ENCODE peak calls at places on chromosome 19, in four cellular contexts. One of them, this sample, is unnamed.

GRCh38 chr19:56905616-56906015 is 65.1 kb upstream of the PEG3 start:
- DNase-seq in cardiac fibroblast: no peak
- DNase-seq in bronchial epithelial cell: no peak
- DNase-seq in astrocyte: no peak
- DNase-seq in this sample: no peak

GRCh38 chr19:13652810-13653590 is 111.3 kb upstream of the MRI1 start:
- DNase-seq in cardiac fibroblast: no peak
- DNase-seq in bronchial epithelial cell: no peak
- DNase-seq in astrocyte: no peak
- DNase-seq in this sample: no peak

GRCh38 chr19:29941828-29942403 is at the start of gene URI1:
- DNase-seq in cardiac fibroblast: peak
- DNase-seq in bronchial epithelial cell: peak
- DNase-seq in astrocyte: peak
- DNase-seq in this sample: peak

GRCh38 chr19:2081873-2082810 is 14.0 kb downstream of the MOB3A start:
- DNase-seq in cardiac fibroblast: no peak
- DNase-seq in bronchial epithelial cell: no peak
- DNase-seq in astrocyte: no peak
- DNase-seq in this sample: no peak

GRCh38 chr19:42122691-42123607 is 9.3 kb downstream of the POU2F2 start:
- DNase-seq in cardiac fibroblast: no peak
- DNase-seq in bronchial epithelial cell: no peak
- DNase-seq in astrocyte: no peak
- DNase-seq in this sample: no peak

GRCh38 chr19:3335431-3336350 is 30.7 kb upstream of the NFIC start:
- DNase-seq in cardiac fibroblast: peak
- DNase-seq in bronchial epithelial cell: no peak
- DNase-seq in astrocyte: no peak
- DNase-seq in this sample: no peak

GRCh38 chr19:15525291-15525690 is 17.0 kb downstream of the CYP4F22 start:
- DNase-seq in cardiac fibroblast: no peak
- DNase-seq in bronchial epithelial cell: no peak
- DNase-seq in astrocyte: no peak
- DNase-seq in this sample: no peak

GRCh38 chr19:6476155-6476895 is 5.3 kb downstream of the DENND1C start:
- DNase-seq in cardiac fibroblast: peak
- DNase-seq in bronchial epithelial cell: peak
- DNase-seq in astrocyte: no peak
- DNase-seq in this sample: no peak

GRCh38 chr19:29263305-29264080 is 50.5 kb upstream of the UQCRFS1 start:
- DNase-seq in cardiac fibroblast: peak
- DNase-seq in bronchial epithelial cell: no peak
- DNase-seq in astrocyte: no peak
- DNase-seq in this sample: peak

GRCh38 chr19:18759435-18760426 is 31.4 kb downstream of the COMP start:
- DNase-seq in cardiac fibroblast: no peak
- DNase-seq in bronchial epithelial cell: no peak
- DNase-seq in astrocyte: no peak
- DNase-seq in this sample: no peak
- TF ChIP-seq CTCF in cardiac fibroblast: no peak
- TF ChIP-seq CTCF in bronchial epithelial cell: no peak
- TF ChIP-seq CTCF in astrocyte: no peak
- TF ChIP-seq CTCF in this sample: no peak

DNA sequence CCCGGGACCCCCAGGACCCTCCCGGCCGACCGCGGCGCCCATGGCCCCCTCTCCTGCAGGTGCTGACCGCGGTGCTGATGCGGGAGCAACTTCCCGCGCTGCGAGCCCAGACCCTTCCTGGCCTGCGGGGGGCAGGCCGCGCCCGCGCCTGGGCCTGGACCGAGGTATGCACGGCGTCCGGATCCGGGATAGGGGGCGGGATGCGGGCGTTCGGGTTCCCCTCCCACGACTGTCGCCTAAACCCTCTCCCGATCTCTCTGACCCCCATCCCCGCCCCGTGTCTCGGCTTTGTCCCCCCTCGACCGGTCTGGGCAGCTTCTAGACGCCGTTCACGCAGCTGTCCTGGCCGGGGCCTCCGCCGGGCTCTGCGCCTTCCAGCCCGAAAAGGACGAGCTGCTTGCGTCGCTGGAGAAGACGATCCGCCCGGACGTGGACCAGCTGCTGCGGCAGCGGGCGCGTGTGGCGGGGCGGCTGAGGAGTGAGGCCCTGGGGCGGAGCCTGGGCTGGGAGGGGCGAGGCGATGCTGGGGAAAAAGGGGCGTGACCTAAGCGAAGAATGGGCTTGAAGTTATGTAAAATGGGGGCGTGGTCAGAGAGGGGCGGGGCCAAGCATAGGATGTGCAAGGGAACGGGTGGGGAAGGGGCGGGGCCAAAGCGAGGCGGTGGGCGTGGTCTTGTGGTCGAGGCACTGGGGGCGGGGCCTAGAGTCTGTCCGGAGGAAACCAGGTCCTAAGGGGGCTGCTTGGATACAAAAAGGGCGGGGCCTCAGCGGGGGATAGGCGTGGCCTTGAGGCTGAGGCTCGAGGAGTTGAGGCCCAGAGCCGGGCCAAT is 15.9 kb upstream of the COLGALT1 start:
- DNase-seq in cardiac fibroblast: peak
- DNase-seq in bronchial epithelial cell: peak
- DNase-seq in astrocyte: peak
- DNase-seq in this sample: peak
- TF ChIP-seq CTCF in cardiac fibroblast: peak
- TF ChIP-seq CTCF in bronchial epithelial cell: peak
- TF ChIP-seq CTCF in astrocyte: no peak
- TF ChIP-seq CTCF in this sample: no peak

DNA sequence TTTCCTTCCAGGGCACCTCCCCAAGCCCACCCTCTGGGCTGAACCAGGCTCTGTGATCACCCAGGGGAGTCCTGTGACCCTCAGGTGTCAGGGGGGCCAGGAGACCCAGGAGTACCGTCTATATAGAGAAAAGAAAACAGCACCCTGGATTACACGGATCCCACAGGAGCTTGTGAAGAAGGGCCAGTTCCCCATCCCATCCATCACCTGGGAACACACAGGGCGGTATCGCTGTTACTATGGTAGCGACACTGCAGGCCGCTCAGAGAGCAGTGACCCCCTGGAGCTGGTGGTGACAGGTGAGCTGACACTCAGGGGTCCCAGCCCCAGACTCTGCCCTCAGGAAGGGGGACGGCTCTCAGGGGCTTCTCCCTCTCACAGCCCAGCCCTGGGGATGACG is 1.2 kb downstream of the LILRB1 start:
- DNase-seq in cardiac fibroblast: no peak
- DNase-seq in bronchial epithelial cell: no peak
- DNase-seq in astrocyte: no peak
- DNase-seq in this sample: no peak
- TF ChIP-seq CTCF in cardiac fibroblast: no peak
- TF ChIP-seq CTCF in bronchial epithelial cell: no peak
- TF ChIP-seq CTCF in astrocyte: no peak
- TF ChIP-seq CTCF in this sample: no peak

GRCh38 chr19:48169974-48170803 is at the start of the genes LIG1 and ZSWIM9:
- DNase-seq in cardiac fibroblast: peak
- DNase-seq in bronchial epithelial cell: peak
- DNase-seq in astrocyte: peak
- DNase-seq in this sample: peak
- TF ChIP-seq CTCF in cardiac fibroblast: no peak
- TF ChIP-seq CTCF in bronchial epithelial cell: peak
- TF ChIP-seq CTCF in astrocyte: no peak
- TF ChIP-seq CTCF in this sample: no peak

DNA sequence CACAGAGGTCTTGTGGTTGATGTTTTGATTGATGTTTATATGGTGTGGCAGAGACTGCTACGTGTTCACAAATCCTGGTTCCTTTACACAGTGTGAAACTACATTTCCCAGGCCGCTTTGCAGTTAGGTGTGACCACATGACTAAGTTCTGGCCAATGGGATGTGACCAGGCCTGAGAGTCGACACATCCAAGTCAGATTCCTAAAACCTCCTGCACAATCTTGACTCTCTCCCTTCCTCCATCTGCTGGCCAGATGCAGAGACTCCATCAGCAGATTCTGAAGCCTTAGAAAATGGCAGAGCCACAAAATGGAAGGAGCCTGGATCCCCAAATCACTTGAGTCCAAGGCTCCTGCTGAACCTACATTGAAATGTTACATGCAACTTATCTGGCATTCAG is 12.6 kb downstream of the CD37 start:
- DNase-seq in cardiac fibroblast: peak
- DNase-seq in bronchial epithelial cell: peak
- DNase-seq in astrocyte: peak
- DNase-seq in this sample: no peak
- TF ChIP-seq CTCF in cardiac fibroblast: peak
- TF ChIP-seq CTCF in bronchial epithelial cell: no peak
- TF ChIP-seq CTCF in astrocyte: peak
- TF ChIP-seq CTCF in this sample: no peak

DNA sequence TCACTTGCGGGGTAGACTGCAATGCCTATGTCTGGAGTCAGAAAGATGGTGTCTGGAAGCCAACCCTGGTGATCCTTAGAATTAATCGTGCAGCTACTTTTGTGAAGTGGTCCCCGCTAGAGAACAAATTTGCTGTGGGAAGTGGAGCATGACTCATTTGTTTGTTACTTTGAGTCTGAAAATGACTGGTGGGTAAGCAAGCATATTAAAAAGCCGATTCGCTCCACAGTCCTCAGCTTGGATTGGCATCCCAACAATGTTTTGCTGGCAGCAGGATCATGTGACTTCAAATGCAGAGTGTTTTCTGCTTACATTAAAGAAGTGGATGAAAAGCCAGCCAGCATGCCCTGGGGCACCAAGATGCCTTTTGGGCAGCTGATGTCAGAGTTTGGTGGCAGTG is 9.5 kb upstream of the ERVV-1 start:
- DNase-seq in cardiac fibroblast: no peak
- DNase-seq in bronchial epithelial cell: no peak
- DNase-seq in astrocyte: no peak
- DNase-seq in this sample: no peak
- TF ChIP-seq CTCF in cardiac fibroblast: no peak
- TF ChIP-seq CTCF in bronchial epithelial cell: no peak
- TF ChIP-seq CTCF in astrocyte: no peak
- TF ChIP-seq CTCF in this sample: no peak

GRCh38 chr19:49653466-49653806 is 11.4 kb downstream of the SCAF1 start:
- DNase-seq in cardiac fibroblast: no peak
- DNase-seq in bronchial epithelial cell: no peak
- DNase-seq in astrocyte: no peak
- DNase-seq in this sample: no peak

GRCh38 chr19:49652723-49653465 is 10.9 kb downstream of the SCAF1 start:
- DNase-seq in cardiac fibroblast: no peak
- DNase-seq in bronchial epithelial cell: no peak
- DNase-seq in astrocyte: no peak
- DNase-seq in this sample: no peak

GRCh38 chr19:49656456-49657109 is 9.1 kb downstream of the IRF3 start:
- DNase-seq in cardiac fibroblast: no peak
- DNase-seq in bronchial epithelial cell: no peak
- DNase-seq in astrocyte: no peak
- DNase-seq in this sample: no peak

GRCh38 chr19:49655570-49656455 is 9.8 kb downstream of the IRF3 start:
- DNase-seq in cardiac fibroblast: no peak
- DNase-seq in bronchial epithelial cell: no peak
- DNase-seq in astrocyte: no peak
- DNase-seq in this sample: no peak

DNA sequence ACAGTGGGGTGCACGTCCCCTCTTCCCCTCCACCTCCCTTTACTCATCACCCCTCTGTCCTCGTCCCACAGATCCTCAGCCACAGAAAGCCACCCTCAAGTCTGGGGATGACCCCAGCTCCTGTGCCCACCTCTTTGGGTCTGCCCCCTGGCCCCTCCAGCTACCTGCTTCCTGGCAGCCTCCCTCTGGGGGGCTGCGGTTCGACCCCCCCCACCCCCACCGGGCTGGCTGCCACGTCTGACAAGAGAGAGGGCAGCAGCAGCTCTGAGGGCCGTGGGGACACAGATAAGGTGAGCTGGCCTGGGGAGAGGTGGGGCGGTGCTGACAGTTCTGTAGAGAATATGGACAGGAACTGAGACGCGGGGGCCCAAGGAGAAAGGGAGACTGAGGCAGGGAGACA is 11.1 kb downstream of the IRF3 start:
- DNase-seq in cardiac fibroblast: no peak
- DNase-seq in bronchial epithelial cell: no peak
- DNase-seq in astrocyte: no peak
- DNase-seq in this sample: no peak
- TF ChIP-seq CTCF in cardiac fibroblast: no peak
- TF ChIP-seq CTCF in bronchial epithelial cell: no peak
- TF ChIP-seq CTCF in astrocyte: no peak
- TF ChIP-seq CTCF in this sample: no peak

GRCh38 chr19:5085566-5085965 is 116.7 kb downstream of the KDM4B start:
- DNase-seq in cardiac fibroblast: no peak
- DNase-seq in bronchial epithelial cell: no peak
- DNase-seq in astrocyte: no peak
- DNase-seq in this sample: no peak

GRCh38 chr19:5089283-5089682 is 120.4 kb downstream of the KDM4B start:
- DNase-seq in cardiac fibroblast: no peak
- DNase-seq in bronchial epithelial cell: no peak
- DNase-seq in astrocyte: no peak
- DNase-seq in this sample: no peak

GRCh38 chr19:5086232-5086631 is 117.3 kb downstream of the KDM4B start:
- DNase-seq in cardiac fibroblast: no peak
- DNase-seq in bronchial epithelial cell: no peak
- DNase-seq in astrocyte: no peak
- DNase-seq in this sample: no peak

GRCh38 chr19:5083547-5083965 is 114.6 kb downstream of the KDM4B start:
- DNase-seq in cardiac fibroblast: peak
- DNase-seq in bronchial epithelial cell: no peak
- DNase-seq in astrocyte: no peak
- DNase-seq in this sample: no peak

GRCh38 chr19:5086725-5087439 is 118.0 kb downstream of the KDM4B start:
- DNase-seq in cardiac fibroblast: no peak
- DNase-seq in bronchial epithelial cell: no peak
- DNase-seq in astrocyte: no peak
- DNase-seq in this sample: no peak
- TF ChIP-seq CTCF in cardiac fibroblast: no peak
- TF ChIP-seq CTCF in bronchial epithelial cell: no peak
- TF ChIP-seq CTCF in astrocyte: no peak
- TF ChIP-seq CTCF in this sample: no peak

GRCh38 chr19:36059180-36059910 is 4.6 kb downstream of the WDR62 start:
- DNase-seq in cardiac fibroblast: no peak
- DNase-seq in bronchial epithelial cell: no peak
- DNase-seq in astrocyte: no peak
- DNase-seq in this sample: no peak

GRCh38 chr19:36064829-36065228 is 10.1 kb downstream of the WDR62 start:
- DNase-seq in cardiac fibroblast: no peak
- DNase-seq in bronchial epithelial cell: no peak
- DNase-seq in astrocyte: no peak
- DNase-seq in this sample: no peak

GRCh38 chr19:36061367-36061766 is 6.7 kb downstream of the WDR62 start:
- DNase-seq in cardiac fibroblast: no peak
- DNase-seq in bronchial epithelial cell: no peak
- DNase-seq in astrocyte: no peak
- DNase-seq in this sample: no peak

GRCh38 chr19:36058481-36059179 is 3.9 kb downstream of the WDR62 start:
- DNase-seq in cardiac fibroblast: no peak
- DNase-seq in bronchial epithelial cell: no peak
- DNase-seq in astrocyte: no peak
- DNase-seq in this sample: no peak

GRCh38 chr19:36060430-36060829 is 5.7 kb downstream of the WDR62 start:
- DNase-seq in cardiac fibroblast: peak
- DNase-seq in bronchial epithelial cell: peak
- DNase-seq in astrocyte: peak
- DNase-seq in this sample: no peak
- TF ChIP-seq CTCF in cardiac fibroblast: peak
- TF ChIP-seq CTCF in bronchial epithelial cell: peak
- TF ChIP-seq CTCF in astrocyte: peak
- TF ChIP-seq CTCF in this sample: no peak

This sample was measured in omental fat pad.